ENCODE peak calls at places on chromosome 14, in six cellular contexts. One of them, this sample, is unnamed.

GRCh38 chr14:42113358-42114070 is 506.8 kb downstream of the LRFN5 start:
- DNase-seq in foreskin fibroblast: no peak
- DNase-seq in endodermal cell: no peak
- DNase-seq in nephron progenitor cell: no peak
- DNase-seq in natural killer cell: no peak
- DNase-seq in H9: no peak
- DNase-seq in this sample: no peak

GRCh38 chr14:87810711-87811110 is 182.3 kb downstream of the GALC start:
- DNase-seq in foreskin fibroblast: no peak
- DNase-seq in endodermal cell: no peak
- DNase-seq in nephron progenitor cell: no peak
- DNase-seq in natural killer cell: no peak
- DNase-seq in H9: no peak
- DNase-seq in this sample: no peak

GRCh38 chr14:76376001-76376404 is at the start of gene ESRRB:
- DNase-seq in foreskin fibroblast: no peak
- DNase-seq in endodermal cell: peak
- DNase-seq in nephron progenitor cell: peak
- DNase-seq in natural killer cell: no peak
- DNase-seq in H9: peak
- DNase-seq in this sample: no peak

GRCh38 chr14:90382491-90383125 is 14.2 kb upstream of the CALM1 start:
- DNase-seq in foreskin fibroblast: peak
- DNase-seq in endodermal cell: peak
- DNase-seq in nephron progenitor cell: peak
- DNase-seq in natural killer cell: peak
- DNase-seq in H9: no peak
- DNase-seq in this sample: peak

GRCh38 chr14:74459981-74460380 is 33.1 kb downstream of the NPC2 start:
- DNase-seq in foreskin fibroblast: no peak
- DNase-seq in endodermal cell: peak
- DNase-seq in nephron progenitor cell: no peak
- DNase-seq in natural killer cell: no peak
- DNase-seq in H9: no peak
- DNase-seq in this sample: no peak

GRCh38 chr14:69093551-69094421 is 59.1 kb downstream of the DCAF5 start:
- DNase-seq in foreskin fibroblast: peak
- DNase-seq in endodermal cell: peak
- DNase-seq in nephron progenitor cell: no peak
- DNase-seq in natural killer cell: no peak
- DNase-seq in H9: no peak
- DNase-seq in this sample: no peak

GRCh38 chr14:69713976-69714716 is 52.8 kb upstream of the SRSF5 start:
- DNase-seq in foreskin fibroblast: no peak
- DNase-seq in endodermal cell: no peak
- DNase-seq in nephron progenitor cell: no peak
- DNase-seq in natural killer cell: no peak
- DNase-seq in H9: no peak
- DNase-seq in this sample: no peak

GRCh38 chr14:24607081-24607480 is 2.4 kb downstream of the GZMH start:
- DNase-seq in foreskin fibroblast: no peak
- DNase-seq in endodermal cell: no peak
- DNase-seq in nephron progenitor cell: no peak
- DNase-seq in natural killer cell: no peak
- DNase-seq in H9: no peak
- DNase-seq in this sample: no peak

GRCh38 chr14:20606190-20606901 is 15.2 kb upstream of the RNASE12 start:
- DNase-seq in foreskin fibroblast: no peak
- DNase-seq in endodermal cell: peak
- DNase-seq in nephron progenitor cell: peak
- DNase-seq in natural killer cell: no peak
- DNase-seq in H9: peak
- DNase-seq in this sample: no peak
- TF ChIP-seq CTCF in foreskin fibroblast: peak
- TF ChIP-seq CTCF in endodermal cell: peak
- TF ChIP-seq CTCF in nephron progenitor cell: peak
- TF ChIP-seq CTCF in natural killer cell: no peak
- TF ChIP-seq CTCF in H9: peak
- TF ChIP-seq CTCF in this sample: peak

GRCh38 chr14:29518335-29518734 is 409.3 kb downstream of the PRKD1 start:
- DNase-seq in foreskin fibroblast: peak
- DNase-seq in endodermal cell: no peak
- DNase-seq in nephron progenitor cell: no peak
- DNase-seq in natural killer cell: no peak
- DNase-seq in H9: no peak
- DNase-seq in this sample: no peak
- TF ChIP-seq CTCF in foreskin fibroblast: peak
- TF ChIP-seq CTCF in endodermal cell: peak
- TF ChIP-seq CTCF in nephron progenitor cell: no peak
- TF ChIP-seq CTCF in natural killer cell: no peak
- TF ChIP-seq CTCF in H9: no peak
- TF ChIP-seq CTCF in this sample: peak

DNA sequence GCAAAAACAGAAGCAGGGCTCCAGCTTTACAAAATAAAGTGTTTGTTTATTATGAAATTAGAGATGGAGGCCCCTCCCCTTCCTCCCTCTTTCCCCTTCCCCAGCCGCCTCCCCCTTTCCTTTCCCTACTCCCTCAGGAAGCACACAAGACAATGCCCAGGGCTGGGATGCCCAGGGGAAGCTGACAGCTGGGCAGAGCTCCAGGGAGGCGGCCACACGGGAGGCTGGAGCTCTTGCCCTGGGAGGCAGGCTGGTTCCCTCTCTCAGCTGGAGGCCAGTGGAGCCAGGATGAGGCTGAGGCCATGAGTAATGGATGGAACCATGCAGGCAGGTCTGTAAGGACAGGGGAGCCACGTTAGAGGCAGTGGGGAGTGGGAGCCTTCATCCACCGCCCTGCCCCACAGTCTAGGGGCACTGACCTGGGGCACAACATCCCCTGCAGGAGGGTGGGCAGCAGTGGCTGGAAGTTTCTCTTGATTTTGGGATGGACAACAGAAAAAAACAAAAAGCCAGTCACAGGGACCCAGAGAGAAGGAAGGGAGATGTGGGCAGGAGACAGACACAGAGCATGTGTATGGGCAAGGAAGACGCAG is 5.1 kb downstream of the PSMB11 start:
- DNase-seq in foreskin fibroblast: no peak
- DNase-seq in endodermal cell: no peak
- DNase-seq in nephron progenitor cell: no peak
- DNase-seq in natural killer cell: no peak
- DNase-seq in H9: no peak
- DNase-seq in this sample: no peak
- TF ChIP-seq CTCF in foreskin fibroblast: no peak
- TF ChIP-seq CTCF in endodermal cell: no peak
- TF ChIP-seq CTCF in nephron progenitor cell: no peak
- TF ChIP-seq CTCF in natural killer cell: no peak
- TF ChIP-seq CTCF in H9: no peak
- TF ChIP-seq CTCF in this sample: no peak

GRCh38 chr14:33678012-33678411 is 272.9 kb downstream of the EGLN3 start:
- DNase-seq in foreskin fibroblast: no peak
- DNase-seq in endodermal cell: no peak
- DNase-seq in nephron progenitor cell: no peak
- DNase-seq in natural killer cell: no peak
- DNase-seq in H9: no peak
- DNase-seq in this sample: no peak

GRCh38 chr14:33675415-33676130 is 275.3 kb downstream of the EGLN3 start:
- DNase-seq in foreskin fibroblast: no peak
- DNase-seq in endodermal cell: no peak
- DNase-seq in nephron progenitor cell: no peak
- DNase-seq in natural killer cell: no peak
- DNase-seq in H9: no peak
- DNase-seq in this sample: no peak

GRCh38 chr14:33679025-33679424 is 271.8 kb downstream of the EGLN3 start:
- DNase-seq in foreskin fibroblast: no peak
- DNase-seq in endodermal cell: no peak
- DNase-seq in nephron progenitor cell: no peak
- DNase-seq in natural killer cell: no peak
- DNase-seq in H9: no peak
- DNase-seq in this sample: no peak

GRCh38 chr14:33674716-33675115 is 276.2 kb downstream of the EGLN3 start:
- DNase-seq in foreskin fibroblast: no peak
- DNase-seq in endodermal cell: no peak
- DNase-seq in nephron progenitor cell: no peak
- DNase-seq in natural killer cell: no peak
- DNase-seq in H9: no peak
- DNase-seq in this sample: no peak

DNA sequence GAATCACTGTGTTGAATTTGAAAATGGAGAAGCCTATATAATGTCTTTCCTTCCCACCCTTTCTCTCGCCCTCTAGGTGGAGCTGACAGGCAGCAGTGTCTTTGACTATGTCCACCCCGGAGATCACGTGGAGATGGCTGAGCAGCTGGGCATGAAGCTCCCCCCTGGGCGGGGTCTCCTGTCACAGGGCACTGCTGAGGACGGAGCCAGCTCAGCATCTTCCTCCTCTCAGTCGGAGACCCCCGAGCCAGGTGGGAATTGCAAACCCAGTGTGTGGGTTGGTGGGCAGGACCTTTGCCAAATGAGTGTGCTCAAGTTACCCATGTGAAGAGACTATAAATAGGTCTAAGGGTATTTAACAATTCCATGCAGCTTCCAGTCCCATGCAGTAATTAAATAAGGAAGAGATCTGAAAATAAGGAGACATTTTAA is 274.7 kb downstream of the EGLN3 start:
- DNase-seq in foreskin fibroblast: no peak
- DNase-seq in endodermal cell: peak
- DNase-seq in nephron progenitor cell: peak
- DNase-seq in natural killer cell: no peak
- DNase-seq in H9: peak
- DNase-seq in this sample: no peak
- TF ChIP-seq CTCF in foreskin fibroblast: peak
- TF ChIP-seq CTCF in endodermal cell: peak
- TF ChIP-seq CTCF in nephron progenitor cell: peak
- TF ChIP-seq CTCF in natural killer cell: no peak
- TF ChIP-seq CTCF in H9: peak
- TF ChIP-seq CTCF in this sample: peak

This sample was measured in type B pancreatic cell.